ENCODE peak calls at places on chromosomes 3 and 15, in six cellular contexts. T, E, S, Y, K and O are unnamed samples.

GRCh38 chr3:72255736-72256559 is 471.0 kb upstream of the PROK2 start:
- DNase-seq in T (no peak), E (no peak), S (peak; percentile 86), Y (peak; percentile 91), K (no peak), O (no peak)

GRCh38 chr3:175518459-175518858 is 659.3 kb downstream of the NAALADL2 start:
- DNase-seq in T (no peak), E (no peak), S (no peak), Y (no peak), K (no peak), O (no peak)

GRCh38 chr15:98754283-98755022 is 106.1 kb downstream of the IGF1R start:
- DNase-seq in T (peak; percentile 61), E (peak; percentile 58), S (no peak), Y (no peak), K (no peak), O (no peak)

GRCh38 chr15:74783072-74783807 is 1.4 kb downstream of the CSK start:
- DNase-seq in T (no peak), E (peak; percentile 38), S (no peak), Y (no peak), K (no peak), O (peak; percentile 69)

GRCh38 chr3:50260942-50261441 is 8.0 kb upstream of the SEMA3B start:
- DNase-seq in T (no peak), E (no peak), S (no peak), Y (no peak), K (no peak), O (no peak)

GRCh38 chr3:173753593-173753992 is 356.0 kb downstream of the NLGN1 start:
- DNase-seq in T (no peak), E (no peak), S (no peak), Y (no peak), K (no peak), O (no peak)

GRCh38 chr3:144059481-144059880 is 87.9 kb downstream of the DIPK2A start:
- DNase-seq in T (no peak), E (no peak), S (no peak), Y (no peak), K (no peak), O (no peak)

GRCh38 chr15:69084404-69085030 is 70.0 kb downstream of the NOX5 start:
- DNase-seq in T (no peak), E (no peak), S (no peak), Y (no peak), K (no peak), O (no peak)

GRCh38 chr3:194322701-194323174 is 28.4 kb downstream of the CPN2 start:
- DNase-seq in T (peak; percentile 81), E (peak; percentile 68), S (no peak), Y (no peak), K (no peak), O (peak; percentile 50)

GRCh38 chr3:167814441-167814951 is 79.0 kb downstream of the SERPINI1 start:
- DNase-seq in T (peak; percentile 79), E (peak; percentile 0), S (peak; percentile 25), Y (peak; percentile 66), K (no peak), O (no peak)

GRCh38 chr3:113946831-113947230 is 982 bp upstream of the ZDHHC23 start:
- DNase-seq in T (no peak), E (no peak), S (no peak), Y (no peak), K (no peak), O (no peak)

GRCh38 chr3:34863485-34863884 is 775.8 kb upstream of the ARPP21 start:
- DNase-seq in T (no peak), E (no peak), S (no peak), Y (no peak), K (no peak), O (no peak)

GRCh38 chr3:141485578-141486415 is 1.0 kb upstream of the RASA2 start:
- DNase-seq in T (peak; percentile 83), E (peak; percentile 80), S (no peak), Y (no peak), K (no peak), O (peak; percentile 83)

GRCh38 chr3:99325407-99325806 is 313.0 kb upstream of the COL8A1 start:
- DNase-seq in T (no peak), E (peak; percentile 14), S (no peak), Y (no peak), K (no peak), O (no peak)

GRCh38 chr3:33277193-33277882 is at the start of gene FBXL2:
- DNase-seq in T (peak; percentile 46), E (peak; percentile 64), S (peak; percentile 56), Y (peak; percentile 73), K (peak; percentile 55), O (peak; percentile 83)

GRCh38 chr15:60346077-60346476 is 51.7 kb downstream of the ANXA2 start:
- DNase-seq in T (no peak), E (no peak), S (no peak), Y (no peak), K (no peak), O (no peak)

GRCh38 chr3:148400754-148401153 is 296.9 kb upstream of the AGTR1 start:
- DNase-seq in T (no peak), E (peak; percentile 36), S (no peak), Y (no peak), K (no peak), O (no peak)

GRCh38 chr3:111917300-111917699 is 58.2 kb downstream of the PHLDB2 start:
- DNase-seq in T (peak; percentile 70), E (peak; percentile 62), S (no peak), Y (no peak), K (no peak), O (no peak)

GRCh38 chr3:55826731-55827496 is 339.8 kb upstream of the WNT5A start:
- DNase-seq in T (peak; percentile 52), E (peak; percentile 18), S (no peak), Y (no peak), K (no peak), O (no peak)

GRCh38 chr3:49718419-49719213 is 868 bp downstream of the AMIGO3 start:
- DNase-seq in T (no peak), E (no peak), S (no peak), Y (no peak), K (no peak), O (peak; percentile 61)

GRCh38 chr3:103381286-103381685 is 946.5 kb downstream of the ZPLD1 start:
- DNase-seq in T (no peak), E (no peak), S (no peak), Y (no peak), K (no peak), O (peak; percentile 79)

GRCh38 chr3:52859686-52860423 is 25.0 kb upstream of the MUSTN1 start:
- DNase-seq in T (no peak), E (no peak), S (no peak), Y (no peak), K (no peak), O (no peak)